ENCODE peak calls at places on chromosomes 5 and 9, in six cellular contexts. E is Calu3, M is GM23338, Z is psoas muscle, A is tibial nerve, L is heart left ventricle. B is an unnamed sample.

GRCh38 chr9:88388203-88388885 is at the start of gene SPIN1:
- DNase-seq in E (peak), L (peak), Z (peak), A (peak), M (peak), B (peak)

GRCh38 chr5:170393958-170394357 is 4.8 kb upstream of the KCNMB1 start:
- DNase-seq in E (no peak), Z (no peak), L (no peak), A (no peak), M (peak), B (no peak)

GRCh38 chr9:109143881-109144562 is 23.0 kb downstream of the FRRS1L start:
- DNase-seq in A (no peak), L (no peak), M (peak), Z (no peak), E (peak), B (peak)

GRCh38 chr5:141338538-141339306 is at the start of gene PCDHGA2:
- DNase-seq in M (peak), E (no peak), Z (no peak), L (no peak), A (no peak), B (peak)

GRCh38 chr9:86997158-86997557 is 49.9 kb upstream of the GAS1 start:
- DNase-seq in Z (no peak), A (no peak), L (no peak), E (no peak), M (no peak), B (no peak)

GRCh38 chr5:77143998-77144836 is 57.1 kb upstream of the ZBED3 start:
- DNase-seq in L (peak), Z (peak), E (peak), M (peak), A (peak), B (peak)

GRCh38 chr9:18507151-18507550 is 33.2 kb downstream of the ADAMTSL1 start:
- DNase-seq in M (no peak), A (no peak), E (no peak), L (no peak), Z (no peak), B (no peak)

GRCh38 chr5:116900793-116901192 is 326.2 kb upstream of the SEMA6A start:
- DNase-seq in Z (no peak), L (no peak), M (no peak), E (no peak), A (no peak), B (no peak)

GRCh38 chr5:14426521-14426920 is 155.1 kb upstream of the OTULINL start:
- DNase-seq in A (no peak), Z (no peak), L (no peak), E (no peak), M (no peak), B (no peak)

GRCh38 chr9:87588339-87588738 is 90.7 kb downstream of the DAPK1 start:
- DNase-seq in L (no peak), Z (no peak), M (no peak), A (no peak), E (no peak), B (no peak)

GRCh38 chr5:38749861-38750260 is 96.0 kb upstream of the OSMR start:
- DNase-seq in A (no peak), L (no peak), M (no peak), Z (no peak), E (no peak), B (no peak)

GRCh38 chr5:38755171-38755570 is 90.6 kb upstream of the OSMR start:
- DNase-seq in M (no peak), Z (no peak), E (no peak), L (no peak), A (no peak), B (no peak)

GRCh38 chr5:38753776-38754175 is 92.0 kb upstream of the OSMR start:
- DNase-seq in Z (no peak), L (no peak), A (no peak), E (no peak), M (no peak), B (no peak)

GRCh38 chr5:38752622-38753021 is 93.2 kb upstream of the OSMR start:
- DNase-seq in A (no peak), M (no peak), L (no peak), E (no peak), Z (no peak), B (no peak)

GRCh38 chr5:38751103-38751502 is 94.7 kb upstream of the OSMR start:
- DNase-seq in E (no peak), M (peak), Z (no peak), L (no peak), A (no peak), B (no peak)
- TF ChIP-seq CTCF in E (no peak), M (peak), Z (no peak), L (no peak), A (no peak), B (no peak)

GRCh38 chr5:53433036-53433435 is 47.4 kb upstream of the FST start:
- DNase-seq in M (no peak), A (no peak), L (no peak), E (no peak), Z (no peak), B (no peak)

GRCh38 chr5:53427965-53428364 is 52.5 kb upstream of the FST start:
- DNase-seq in L (no peak), A (no peak), Z (no peak), E (no peak), M (no peak), B (no peak)

GRCh38 chr5:53431665-53432064 is 48.8 kb upstream of the FST start:
- DNase-seq in A (no peak), E (no peak), L (no peak), Z (no peak), M (no peak), B (no peak)

GRCh38 chr5:53429706-53430105 is 50.7 kb upstream of the FST start:
- DNase-seq in M (no peak), A (no peak), E (no peak), L (no peak), Z (no peak), B (no peak)

GRCh38 chr5:53430618-53431252 is 49.7 kb upstream of the FST start:
- DNase-seq in L (no peak), A (no peak), Z (no peak), M (peak), E (peak), B (no peak)
- TF ChIP-seq CTCF in L (peak), A (peak), Z (peak), M (peak), E (peak), B (peak)

GRCh38 chr9:136170291-136170901 is 34.5 kb downstream of the LHX3 start:
- DNase-seq in E (peak), M (peak), Z (no peak), A (no peak), L (no peak), B (peak)
- TF ChIP-seq CTCF in E (peak), M (peak), Z (peak), A (peak), L (peak), B (peak)

DNA sequence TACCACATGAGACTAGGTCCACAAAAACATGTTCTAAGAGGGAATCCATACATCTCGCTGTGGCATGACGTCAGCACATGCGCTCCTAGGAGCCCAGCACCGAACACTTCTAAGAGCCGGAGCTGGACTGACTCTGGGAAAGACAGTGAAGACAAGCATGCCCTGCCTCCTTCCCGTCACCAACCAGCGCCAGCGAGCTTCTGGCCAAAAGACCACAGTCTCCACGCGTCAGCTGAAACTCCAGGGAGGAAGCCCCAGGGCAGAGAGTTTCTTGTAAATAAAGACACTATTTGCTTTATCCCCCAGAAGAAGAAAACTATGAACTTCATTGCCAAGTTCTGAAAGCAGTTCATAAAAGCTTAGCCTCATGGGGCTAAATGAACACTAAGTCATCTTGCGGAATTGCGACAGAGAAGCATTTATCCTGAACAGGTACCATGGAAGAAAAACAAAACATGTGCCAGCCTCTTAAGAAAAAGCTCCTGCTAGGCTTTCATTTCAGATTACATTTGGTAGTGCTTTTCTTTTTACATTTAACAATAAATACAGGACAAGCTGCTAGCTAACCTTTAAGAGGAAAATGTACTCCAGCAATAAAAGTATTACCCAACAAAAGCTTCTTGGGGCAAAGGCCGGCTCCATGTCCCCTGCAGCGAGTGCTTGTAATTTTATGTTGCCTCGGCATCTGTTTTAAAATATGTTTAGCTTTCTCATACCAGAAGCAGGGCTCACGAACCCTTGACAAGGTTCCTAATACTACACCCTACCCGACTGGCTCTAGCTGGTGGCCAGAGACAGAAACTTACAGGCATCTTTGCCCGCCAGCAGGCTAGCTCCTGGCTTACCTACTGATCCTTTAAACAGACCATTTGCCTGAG is 96.5 kb downstream of the PRRT1B start:
- DNase-seq in L (no peak), A (no peak), Z (no peak), M (no peak), E (no peak), B (no peak)
- TF ChIP-seq CTCF in L (no peak), A (no peak), Z (no peak), M (peak), E (no peak), B (no peak)

B was measured in GM20000.